ENCODE peak calls at places on chromosomes 6 and 20, in eight cellular contexts. Y is ovary, S is psoas muscle, B is left ventricle myocardium inferior, D is pancreas, Q is right lobe of liver, J is HepG2, I is IMR-90. T is an unnamed sample. For H3K4me1, the result is how much of the 10 kb centered on the place peaks cover.

GRCh38 chr20:13546497-13547131 is 92.1 kb downstream of the TASP1 start:
- DNase-seq in Y (peak), S (peak), B (peak), D (peak), Q (peak), J (peak), I (peak), T (peak)

GRCh38 chr20:62534526-62535221 is 58.9 kb upstream of the GATA5 start:
- DNase-seq in Y (no peak), S (no peak), B (no peak), D (no peak), Q (no peak), J (no peak), I (no peak), T (no peak)

GRCh38 chr20:31256959-31257358 is 505 bp upstream of the DEFB115 start:
- DNase-seq in Y (no peak), S (no peak), B (no peak), D (no peak), Q (no peak), J (no peak), I (no peak), T (no peak)

GRCh38 chr6:28807682-28808280 is 116.0 kb downstream of the TRIM27 start:
- DNase-seq in Y (no peak), S (no peak), B (no peak), D (no peak), Q (no peak), J (peak), I (peak), T (no peak)

GRCh38 chr6:142885182-142885867 is 59.7 kb downstream of the HIVEP2 start:
- DNase-seq in Y (peak), S (no peak), B (no peak), D (peak), Q (no peak), J (peak), I (peak), T (no peak)

GRCh38 chr6:37029249-37029959 is 23.9 kb downstream of the FGD2 start:
- DNase-seq in Y (peak), S (peak), B (peak), D (peak), Q (no peak), J (peak), I (peak), T (no peak)

GRCh38 chr6:166786704-166787293 is 159.7 kb upstream of the RPS6KA2 start:
- DNase-seq in Y (no peak), S (no peak), B (no peak), D (no peak), Q (no peak), J (peak), I (peak), T (no peak)

GRCh38 chr6:113924199-113924791 is 46.7 kb downstream of the HDAC2 start:
- DNase-seq in Y (no peak), S (no peak), B (no peak), D (no peak), Q (no peak), J (no peak), I (peak), T (no peak)

GRCh38 chr6:44221961-44222335 is 1.4 kb upstream of the SLC29A1 start:
- DNase-seq in Y (no peak), S (no peak), B (no peak), D (no peak), Q (no peak), J (no peak), I (no peak), T (no peak)

GRCh38 chr6:139912735-139913400 is 538.4 kb upstream of the CITED2 start:
- DNase-seq in Y (no peak), S (no peak), B (no peak), D (no peak), Q (no peak), J (no peak), I (no peak), T (no peak)

GRCh38 chr6:136365781-136366354 is 76.2 kb upstream of the BCLAF1 start:
- DNase-seq in Y (no peak), S (peak), B (peak), D (no peak), Q (peak), J (no peak), I (peak), T (no peak)

GRCh38 chr6:154447929-154448328 is 62.6 kb downstream of the CNKSR3 start:
- DNase-seq in Y (no peak), S (no peak), B (no peak), D (no peak), Q (no peak), J (no peak), I (peak), T (no peak)

GRCh38 chr20:38658879-38659612 is 57.4 kb downstream of the ARHGAP40 start:
- DNase-seq in Y (no peak), S (no peak), B (no peak), D (no peak), Q (no peak), J (peak), I (no peak), T (no peak)

GRCh38 chr6:137728386-137729349 is 138.4 kb upstream of the TNFAIP3 start:
- DNase-seq in Y (no peak), S (peak), B (peak), D (peak), Q (no peak), J (peak), I (peak), T (no peak)

GRCh38 chr20:1103751-1104150 is 14.7 kb upstream of the PSMF1 start:
- DNase-seq in Y (no peak), S (no peak), B (no peak), D (no peak), Q (no peak), J (no peak), I (no peak), T (no peak)

GRCh38 chr6:88246654-88247053 is 80.5 kb upstream of the CNR1 start:
- DNase-seq in Y (no peak), S (no peak), B (no peak), D (no peak), Q (no peak), J (no peak), I (no peak), T (no peak)

GRCh38 chr20:9092101-9092500 is 23.2 kb downstream of the PLCB4 start:
- DNase-seq in Y (no peak), S (no peak), B (no peak), D (no peak), Q (no peak), J (no peak), I (no peak), T (no peak)

GRCh38 chr6:8436956-8437355 is 1.6 kb upstream of the SLC35B3 start:
- DNase-seq in Y (no peak), S (no peak), B (no peak), D (no peak), Q (no peak), J (no peak), I (no peak), T (no peak)

GRCh38 chr20:8631271-8631670 is 437.6 kb upstream of the PLCB4 start:
- DNase-seq in Y (no peak), S (no peak), B (no peak), D (no peak), Q (no peak), J (no peak), I (peak), T (no peak)

GRCh38 chr6:39808934-39809333 is 16.8 kb downstream of the DAAM2 start:
- DNase-seq in Y (no peak), S (no peak), B (no peak), D (no peak), Q (no peak), J (no peak), I (no peak), T (no peak)

GRCh38 chr20:41654884-41655283 is 36.7 kb upstream of the CHD6 start:
- DNase-seq in Y (no peak), S (no peak), B (no peak), D (no peak), Q (no peak), J (no peak), I (peak), T (no peak)

GRCh38 chr6:13924146-13924948 is 405 bp upstream of the RNF182 start:
- DNase-seq in Y (peak), S (peak), B (peak), D (no peak), Q (no peak), J (no peak), I (peak), T (no peak)

GRCh38 chr20:51848346-51848745 is 46.0 kb upstream of the SALL4 start:
- DNase-seq in Y (no peak), S (no peak), B (no peak), D (no peak), Q (no peak), J (no peak), I (no peak), T (no peak)
- TF ChIP-seq CTCF in Y (no peak), S (no peak), B (no peak), D (no peak), Q (no peak), J (no peak), I (no peak), T (no peak)

GRCh38 chr20:56418385-56418861 is 6.4 kb downstream of the CASS4 start:
- DNase-seq in Y (no peak), S (no peak), B (no peak), D (no peak), Q (no peak), J (no peak), I (no peak), T (no peak)

GRCh38 chr20:56422131-56422823 is 10.2 kb downstream of the CASS4 start:
- DNase-seq in Y (no peak), S (no peak), B (no peak), D (no peak), Q (no peak), J (peak), I (peak), T (no peak)

GRCh38 chr20:56420940-56421688 is 9.1 kb downstream of the CASS4 start:
- DNase-seq in Y (no peak), S (no peak), B (no peak), D (no peak), Q (no peak), J (no peak), I (no peak), T (no peak)

GRCh38 chr20:56417911-56418310 is 5.9 kb downstream of the CASS4 start:
- DNase-seq in Y (no peak), S (no peak), B (no peak), D (no peak), Q (no peak), J (peak), I (peak), T (no peak)

GRCh38 chr20:56420028-56420427 is 8.0 kb downstream of the CASS4 start:
- DNase-seq in Y (no peak), S (no peak), B (no peak), D (no peak), Q (no peak), J (no peak), I (no peak), T (no peak)
- H3K4me1 ChIP-seq in Y (under half), S (under half), B (under half), D (under half), Q (under half), J (half or more), I (under half), T (under half)

GRCh38 chr20:25033941-25034335 is 24.0 kb downstream of the ACSS1 start:
- DNase-seq in Y (peak), S (peak), B (no peak), D (no peak), Q (no peak), J (no peak), I (no peak), T (no peak)

GRCh38 chr20:25031241-25031640 is 26.7 kb downstream of the ACSS1 start:
- DNase-seq in Y (no peak), S (no peak), B (no peak), D (no peak), Q (no peak), J (no peak), I (no peak), T (no peak)

GRCh38 chr20:25032065-25032477 is 25.9 kb downstream of the ACSS1 start:
- DNase-seq in Y (peak), S (peak), B (no peak), D (no peak), Q (no peak), J (no peak), I (no peak), T (no peak)

GRCh38 chr20:25032478-25033183 is 25.3 kb downstream of the ACSS1 start:
- DNase-seq in Y (peak), S (peak), B (peak), D (peak), Q (no peak), J (peak), I (no peak), T (no peak)

DNA sequence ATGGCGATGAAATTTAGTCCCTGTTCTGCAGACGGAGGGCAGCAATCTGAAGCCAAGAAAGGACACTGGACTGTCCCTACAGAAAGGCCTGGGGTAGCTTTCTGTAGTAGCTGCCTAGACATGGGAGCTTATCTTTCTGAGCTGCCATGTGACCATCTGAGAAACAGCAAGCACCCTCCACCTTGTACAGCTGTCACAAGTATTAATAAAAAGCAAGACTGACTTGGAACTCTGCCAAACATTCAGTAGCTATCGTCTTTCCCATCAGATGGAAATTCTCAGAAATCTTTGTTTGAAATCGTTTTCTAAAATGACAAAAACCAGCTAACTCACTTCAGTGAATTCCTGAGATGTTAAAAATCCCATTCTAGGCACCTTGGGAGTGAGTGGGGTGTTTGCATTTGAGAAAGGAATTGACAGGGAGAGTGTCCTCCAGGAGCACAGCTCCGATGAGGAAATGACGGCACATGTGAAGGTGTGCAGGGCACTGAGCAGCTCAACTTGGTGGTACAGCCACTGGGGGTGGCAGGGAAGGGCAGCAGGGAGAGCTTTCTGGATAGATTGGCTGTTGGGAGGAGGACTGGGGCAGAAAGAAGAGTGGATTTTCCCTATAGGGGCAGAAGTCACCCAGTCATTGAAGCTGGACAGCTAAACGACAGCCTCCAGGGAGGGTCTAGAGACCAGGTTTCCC is 24.5 kb downstream of the ACSS1 start:
- DNase-seq in Y (peak), S (peak), B (no peak), D (no peak), Q (no peak), J (no peak), I (no peak), T (no peak)
- H3K27ac ChIP-seq in Y (no peak), S (peak), B (peak), D (peak), Q (no peak), J (peak), I (no peak), T (no peak)

DNA sequence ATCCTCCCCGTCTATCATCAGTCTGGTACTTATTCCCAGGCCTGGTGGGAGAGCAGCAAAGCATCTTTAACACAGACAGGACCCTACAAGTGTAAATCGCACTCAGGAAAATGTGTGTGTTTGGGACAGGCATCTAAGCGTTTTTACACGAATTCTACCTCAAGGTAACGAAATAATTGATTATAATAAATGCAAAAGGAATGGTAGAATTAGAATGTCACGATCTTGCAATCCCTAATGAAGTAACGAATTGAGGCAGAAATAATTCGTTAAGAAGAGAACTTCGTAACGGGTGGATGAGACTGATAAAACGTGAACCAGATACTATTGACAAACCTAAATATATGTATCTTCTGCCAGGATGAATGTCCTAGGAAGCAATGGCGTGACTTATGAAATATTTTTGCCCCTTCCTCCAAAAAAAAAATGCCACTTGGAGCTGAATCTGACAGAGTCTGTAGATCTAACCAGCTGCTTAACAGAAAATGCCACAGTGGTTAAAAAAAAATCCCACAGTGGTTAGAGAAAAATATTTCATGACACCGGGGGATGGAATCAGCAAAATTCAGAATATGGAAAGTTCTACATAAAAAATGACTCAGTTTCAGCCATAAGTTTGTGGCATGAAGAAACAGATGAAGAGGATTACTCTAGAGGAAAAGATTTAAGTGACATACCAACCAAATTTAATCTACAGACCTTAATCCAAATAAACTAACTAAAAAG is 68.7 kb downstream of the F13A1 start:
- DNase-seq in Y (no peak), S (no peak), B (no peak), D (no peak), Q (no peak), J (no peak), I (no peak), T (no peak)
- TF ChIP-seq CTCF in Y (no peak), S (no peak), B (no peak), D (no peak), Q (no peak), J (no peak), I (no peak), T (no peak)

DNA sequence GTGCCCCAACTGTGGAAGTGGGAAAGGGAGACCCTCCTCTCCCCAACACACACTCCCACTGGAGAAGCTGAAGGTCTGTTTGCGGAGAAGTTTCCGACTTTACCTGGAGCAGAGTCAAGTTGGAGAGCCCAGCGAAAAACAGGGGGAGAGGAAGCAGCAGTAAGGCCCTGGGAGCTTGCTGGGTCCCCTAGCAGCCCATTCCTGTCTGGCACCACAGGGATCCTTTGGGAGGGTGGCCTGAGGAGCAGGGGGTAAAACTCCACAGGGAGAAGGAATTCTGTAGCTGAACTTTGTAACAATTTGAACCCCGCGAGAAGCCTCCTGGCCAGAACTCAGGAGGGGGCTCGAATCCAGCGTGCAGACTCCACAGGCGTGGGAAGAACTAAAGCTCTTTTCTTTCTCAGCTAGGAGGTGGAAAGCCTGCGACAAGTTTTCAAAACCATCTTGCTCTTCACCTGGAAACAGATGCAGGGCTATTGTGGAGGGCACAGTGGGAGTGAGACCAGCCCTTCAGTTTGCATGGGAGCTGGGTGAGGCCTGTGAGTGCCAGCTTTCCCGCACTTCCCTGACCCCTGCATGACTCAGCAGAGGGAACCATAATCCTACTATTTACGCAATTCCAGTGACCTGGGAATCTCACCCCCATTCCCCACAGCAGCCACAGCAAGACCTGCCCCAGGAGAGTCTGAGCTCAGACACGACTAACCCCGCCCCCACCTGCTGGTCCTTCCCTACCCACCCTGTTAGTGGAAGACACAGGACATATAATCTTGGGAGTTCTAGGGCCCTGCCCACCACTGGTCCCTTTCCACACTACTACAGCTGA is 25.8 kb downstream of the SERPINB9 start:
- DNase-seq in Y (no peak), S (no peak), B (no peak), D (no peak), Q (no peak), J (peak), I (peak), T (no peak)
- H3K4me1 ChIP-seq in Y (under half), S (under half), B (under half), D (under half), Q (under half), J (under half), I (under half), T (under half)

GRCh38 chr6:2526766-2527165 is 224.0 kb downstream of the MYLK4 start:
- DNase-seq in Y (no peak), S (no peak), B (no peak), D (no peak), Q (no peak), J (no peak), I (no peak), T (no peak)

GRCh38 chr6:2522521-2522920 is 228.2 kb downstream of the MYLK4 start:
- DNase-seq in Y (no peak), S (no peak), B (no peak), D (no peak), Q (no peak), J (no peak), I (peak), T (no peak)

GRCh38 chr6:2528156-2528555 is 222.6 kb downstream of the MYLK4 start:
- DNase-seq in Y (no peak), S (no peak), B (no peak), D (no peak), Q (no peak), J (no peak), I (no peak), T (no peak)

GRCh38 chr6:2523061-2523460 is 227.7 kb downstream of the MYLK4 start:
- DNase-seq in Y (no peak), S (no peak), B (no peak), D (no peak), Q (no peak), J (no peak), I (no peak), T (no peak)

GRCh38 chr6:2524090-2524489 is 226.6 kb downstream of the MYLK4 start:
- DNase-seq in Y (no peak), S (no peak), B (no peak), D (no peak), Q (no peak), J (peak), I (no peak), T (no peak)
- H3K27ac ChIP-seq in Y (no peak), S (no peak), B (no peak), D (no peak), Q (no peak), J (no peak), I (no peak), T (no peak)

DNA sequence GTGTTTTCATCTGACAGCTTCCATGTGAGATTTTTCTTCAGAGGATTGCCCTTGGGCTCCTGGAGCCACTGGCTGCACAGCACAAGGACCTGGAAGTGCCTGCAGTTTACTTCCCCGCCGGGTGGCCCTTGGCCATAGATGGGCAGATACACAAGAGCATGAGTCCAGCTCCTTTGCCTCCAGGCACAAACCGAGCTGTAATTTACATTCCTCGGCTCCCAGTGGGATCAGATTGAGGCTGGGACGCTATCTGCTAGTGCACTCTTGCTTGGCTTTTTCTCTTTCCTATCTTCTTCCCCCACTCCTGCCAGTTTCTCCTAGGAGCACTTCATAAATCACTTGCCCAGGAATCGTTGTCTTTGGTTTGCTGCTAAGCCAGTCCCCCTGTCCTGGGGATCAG is 85.4 kb upstream of the RALY start:
- DNase-seq in Y (no peak), S (no peak), B (no peak), D (no peak), Q (no peak), J (no peak), I (peak), T (no peak)
- TF ChIP-seq CTCF in Y (no peak), S (no peak), B (no peak), D (no peak), Q (no peak), J (no peak), I (no peak), T (no peak)

GRCh38 chr6:4899249-4899648 is 104.6 kb downstream of the RPP40 start:
- DNase-seq in Y (no peak), S (no peak), B (no peak), D (no peak), Q (no peak), J (no peak), I (no peak), T (no peak)
- H3K4me1 ChIP-seq in Y (under half), S (under half), B (under half), D (under half), Q (under half), J (under half), I (under half), T (under half)